ENCODE peak calls at places on chromosomes 12 and 14, in five cellular contexts. V is dorsolateral prefrontal cortex, P is EL, G is NCI-H1436, Q is left ventricle myocardium inferior. I is an unnamed sample.

GRCh38 chr12:106584104-106585064 is 1.6 kb downstream of the RFX4 start:
- DNase-seq in P (peak), V (no peak), G (no peak), Q (no peak), I (no peak)

GRCh38 chr12:120257041-120257821 is 8.3 kb downstream of the PXN start:
- DNase-seq in Q (peak), V (peak), G (no peak), P (peak), I (peak)

GRCh38 chr12:26426652-26427051 is 231.3 kb downstream of the SSPN start:
- DNase-seq in P (no peak), G (no peak), V (no peak), Q (no peak), I (no peak)

GRCh38 chr12:41932028-41932427 is 212.6 kb downstream of the GXYLT1 start:
- DNase-seq in Q (no peak), P (no peak), G (no peak), V (no peak), I (no peak)

GRCh38 chr12:60257063-60257462 is 661.2 kb downstream of the SLC16A7 start:
- DNase-seq in G (no peak), V (no peak), Q (no peak), P (peak), I (peak)

GRCh38 chr12:5678186-5678585 is 246.3 kb downstream of the NTF3 start:
- DNase-seq in Q (no peak), P (no peak), G (no peak), V (no peak), I (no peak)

GRCh38 chr12:132622437-132623071 is 4.0 kb downstream of the P2RX2 start:
- DNase-seq in Q (no peak), V (no peak), G (no peak), P (peak), I (peak)

GRCh38 chr12:99093166-99093565 is 448.1 kb downstream of the APAF1 start:
- DNase-seq in P (no peak), G (no peak), Q (no peak), V (no peak), I (no peak)

GRCh38 chr12:6767301-6767591 is 1.1 kb downstream of the PTMS start:
- DNase-seq in G (no peak), V (no peak), P (no peak), Q (no peak), I (no peak)

GRCh38 chr12:96237465-96238077 is 43.4 kb downstream of the ELK3 start:
- DNase-seq in G (no peak), P (peak), V (no peak), Q (peak), I (peak)

GRCh38 chr12:53754196-53754595 is 2.4 kb upstream of the CISTR start:
- DNase-seq in P (no peak), V (no peak), G (no peak), Q (no peak), I (no peak)

GRCh38 chr12:115918763-115919162 is 358.7 kb downstream of the MED13L start:
- DNase-seq in Q (no peak), G (no peak), V (no peak), P (no peak), I (no peak)

GRCh38 chr14:43411841-43412240 is 1095.2 kb downstream of the FSCB start:
- DNase-seq in P (no peak), G (no peak), Q (no peak), V (no peak), I (no peak)

GRCh38 chr12:122355702-122356101 is 66.8 kb downstream of the CLIP1 start:
- DNase-seq in G (no peak), P (no peak), Q (no peak), V (no peak), I (no peak)

GRCh38 chr12:50633950-50634349 is 129.2 kb downstream of the DIP2B start:
- DNase-seq in G (no peak), V (no peak), P (peak), Q (no peak), I (peak)

GRCh38 chr12:77401062-77401461 is 335.7 kb upstream of the E2F7 start:
- DNase-seq in V (no peak), G (no peak), Q (no peak), P (no peak), I (no peak)

GRCh38 chr12:111242190-111242589 is 126.7 kb downstream of the PHETA1 start:
- DNase-seq in P (no peak), G (no peak), V (no peak), Q (no peak), I (no peak)

I was measured in AG08395.